ENCODE peak calls at places on chromosome 19, in ten cellular contexts. E is ovary, Q is tibial nerve, J is A549, M is SK-N-SH, S is transverse colon, K is esophagus muscularis mucosa, T is sigmoid colon, D is H1, Z is K562. V is an unnamed sample.

GRCh38 chr19:19205416-19206410 is 2.5 kb upstream of the NR2C2AP start:
- DNase-seq in E (no peak), T (no peak), D (no peak), Z (no peak), J (no peak), S (no peak), M (no peak), K (no peak), Q (no peak), V (no peak)

GRCh38 chr19:3123088-3123721 is 12.6 kb upstream of the GNA15 start:
- DNase-seq in J (no peak), K (no peak), S (no peak), E (peak; percentile 45), Q (no peak), Z (no peak), D (no peak), T (no peak), M (no peak), V (peak; percentile 48)

GRCh38 chr19:29431332-29431731 is 94.5 kb upstream of the VSTM2B start:
- DNase-seq in T (no peak), M (no peak), D (no peak), Z (no peak), Q (no peak), E (no peak), S (no peak), K (no peak), J (no peak), V (no peak)

GRCh38 chr19:49335071-49335783 is at the start of gene CD37:
- DNase-seq in M (no peak), Q (no peak), D (no peak), T (no peak), S (peak; percentile 37), K (no peak), E (no peak), Z (peak; percentile 60), J (no peak), V (no peak)

GRCh38 chr19:29299416-29300380 is 86.7 kb upstream of the UQCRFS1 start:
- DNase-seq in Z (no peak), D (no peak), E (no peak), S (no peak), M (no peak), K (no peak), T (peak; percentile 40), Q (no peak), J (no peak), V (peak; percentile 71)

GRCh38 chr19:7602935-7603497 is 7.4 kb downstream of the CAMSAP3 start:
- DNase-seq in J (no peak), E (no peak), T (no peak), K (no peak), S (no peak), D (no peak), M (peak; percentile 10), Q (no peak), Z (no peak), V (no peak)

GRCh38 chr19:5213667-5214066 is 126.9 kb downstream of the PTPRS start:
- DNase-seq in E (no peak), Q (no peak), S (no peak), K (no peak), M (no peak), T (no peak), D (no peak), Z (no peak), J (no peak), V (no peak)

GRCh38 chr19:36215276-36216171 is 618 bp downstream of the ZNF146 start:
- DNase-seq in T (no peak), K (no peak), J (peak; percentile 57), S (peak; percentile 9), E (no peak), Q (no peak), D (no peak), Z (peak; percentile 30), M (peak; percentile 36), V (peak; percentile 49)

GRCh38 chr19:9040131-9040530 is 29.9 kb upstream of the MUC16 start:
- DNase-seq in D (no peak), Q (no peak), E (no peak), S (no peak), J (no peak), K (no peak), Z (no peak), T (no peak), M (no peak), V (no peak)

GRCh38 chr19:19645233-19645870 is 1.9 kb upstream of the GMIP start:
- DNase-seq in S (no peak), T (no peak), D (no peak), J (no peak), Z (no peak), Q (no peak), K (no peak), E (no peak), M (no peak), V (no peak)

GRCh38 chr19:17089238-17089637 is 13.7 kb downstream of the MYO9B start:
- DNase-seq in D (no peak), M (no peak), S (no peak), T (no peak), Z (no peak), E (no peak), J (no peak), Q (no peak), K (no peak), V (no peak)

GRCh38 chr19:33348301-33349010 is 25.1 kb upstream of the CEBPG start:
- DNase-seq in Q (no peak), E (no peak), M (peak; percentile 65), K (no peak), Z (no peak), S (no peak), J (no peak), T (no peak), D (no peak), V (no peak)

GRCh38 chr19:13964776-13965175 is 12.5 kb downstream of the DCAF15 start:
- DNase-seq in Q (no peak), M (no peak), S (no peak), K (no peak), E (no peak), Z (no peak), T (no peak), D (no peak), J (no peak), V (no peak)

GRCh38 chr19:51815038-51815437 is 20.1 kb downstream of the FPR3 start:
- DNase-seq in E (no peak), J (no peak), S (no peak), Q (no peak), M (no peak), K (no peak), D (no peak), T (no peak), Z (no peak), V (no peak)

GRCh38 chr19:3094638-3095374 is 644 bp downstream of the GNA11 start:
- DNase-seq in K (no peak), D (no peak), E (no peak), S (no peak), Q (no peak), J (no peak), Z (no peak), M (no peak), T (no peak), V (peak; percentile 76)

DNA sequence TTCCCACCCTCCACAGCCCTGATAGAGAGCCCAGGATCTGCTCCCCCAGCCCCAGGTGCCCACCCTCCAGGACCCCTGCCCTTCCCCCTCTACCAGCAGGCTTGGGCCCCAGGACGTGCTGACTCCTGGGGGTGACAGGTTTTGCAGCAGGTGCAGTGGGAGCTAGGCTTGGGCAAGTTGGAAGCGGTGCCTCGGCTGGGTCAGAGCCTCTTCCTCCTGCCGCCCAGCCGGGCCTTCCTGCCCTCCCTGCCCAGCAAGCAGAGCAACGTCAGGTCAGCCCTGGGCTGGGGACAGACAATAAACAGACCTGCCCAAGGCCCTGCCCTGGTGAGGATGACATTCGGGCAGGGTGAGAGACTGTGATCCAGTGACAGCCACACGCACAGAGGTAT is 9.2 kb upstream of the NCCRP1 start:
- DNase-seq in E (no peak), K (no peak), Z (no peak), S (no peak), T (no peak), D (no peak), M (no peak), J (no peak), Q (no peak), V (no peak)
- TF ChIP-seq CTCF in E (no peak), K (no peak), Z (no peak), S (no peak), T (no peak), D (no peak), M (no peak), J (peak; percentile 21), Q (no peak), V (no peak)

GRCh38 chr19:43759515-43759914 is 4.8 kb upstream of the SMG9 start:
- DNase-seq in S (no peak), E (no peak), J (peak; percentile 84), Q (no peak), Z (no peak), T (no peak), M (no peak), K (no peak), D (no peak), V (no peak)
- H3K27ac ChIP-seq in S (no peak overlapping the region), E (no peak overlapping the region), J (peak overlapping the region; percentile 64), Q (no peak overlapping the region), Z (peak overlapping the region; percentile 61), T (no peak overlapping the region), M (peak overlapping the region; percentile 60), K (no peak overlapping the region), D (no peak overlapping the region), V (peak overlapping the region; percentile 61)

GRCh38 chr19:11278670-11279069 is 16.3 kb upstream of the DOCK6 start:
- DNase-seq in K (no peak), Z (no peak), S (no peak), E (peak; percentile 43), D (no peak), M (no peak), Q (no peak), T (no peak), J (no peak), V (no peak)

GRCh38 chr19:11281336-11282049 is 14.5 kb upstream of the TSPAN16 start:
- DNase-seq in Z (no peak), M (peak; percentile 67), D (no peak), J (no peak), Q (no peak), E (no peak), T (no peak), S (no peak), K (no peak), V (no peak)

GRCh38 chr19:11284535-11284934 is 11.4 kb upstream of the TSPAN16 start:
- DNase-seq in D (no peak), J (no peak), M (no peak), Z (no peak), E (peak; percentile 51), S (no peak), K (no peak), T (no peak), Q (no peak), V (no peak)

GRCh38 chr19:11274533-11275086 is 12.3 kb upstream of the DOCK6 start:
- DNase-seq in S (no peak), K (no peak), D (no peak), M (no peak), Z (no peak), Q (no peak), E (no peak), T (no peak), J (no peak), V (no peak)

GRCh38 chr19:11279505-11280236 is 16.3 kb upstream of the TSPAN16 start:
- DNase-seq in Q (no peak), S (no peak), Z (no peak), M (no peak), K (no peak), J (no peak), T (no peak), E (no peak), D (no peak), V (no peak)
- TF ChIP-seq EP300 in Q (no peak), S (no peak), Z (no peak), M (no peak), K (no peak), J (no peak), T (no peak), E (no peak), D (no peak), V (no peak)

GRCh38 chr19:58362272-58362994 is at the start of gene ZNF497:
- DNase-seq in M (peak; percentile 99), E (peak; percentile 95), T (peak; percentile 98), J (peak; percentile 100), D (peak; percentile 97), K (peak; percentile 98), Q (peak; percentile 93), S (peak; percentile 98), Z (peak; percentile 98), V (peak; percentile 97)
- TF ChIP-seq CTCF in M (no peak), E (no peak), T (no peak), J (no peak), D (no peak), K (no peak), Q (no peak), S (no peak), Z (no peak), V (no peak)